ENCODE peak calls at places on chromosome 4, in seven cellular contexts. One of them, this sample, is unnamed.
A peak's percentile ranks its signal among the peaks of the same experiment; 100 is the strongest.

GRCh38 chr4:121462660-121463261 is 81.9 kb upstream of the QRFPR start:
- DNase-seq in Right ventricle myocardium superior: no peak
- DNase-seq in PC-3: peak; percentile 73
- DNase-seq in HCT116: peak; percentile 69
- DNase-seq in mesothelial cell of epicardium: no peak
- DNase-seq in mesendoderm: peak; percentile 95
- DNase-seq in progenitor cell of endocrine pancreas: no peak
- DNase-seq in this sample: peak; percentile 29

GRCh38 chr4:37670249-37670648 is 15.9 kb downstream of the RELL1 start:
- DNase-seq in Right ventricle myocardium superior: no peak
- DNase-seq in PC-3: peak; percentile 31
- DNase-seq in progenitor cell of endocrine pancreas: no peak
- DNase-seq in HCT116: no peak
- DNase-seq in mesothelial cell of epicardium: no peak
- DNase-seq in mesendoderm: no peak
- DNase-seq in this sample: no peak

GRCh38 chr4:122045533-122045932 is 93.7 kb upstream of the TRPC3 start:
- DNase-seq in mesendoderm: no peak
- DNase-seq in Right ventricle myocardium superior: no peak
- DNase-seq in progenitor cell of endocrine pancreas: no peak
- DNase-seq in PC-3: peak; percentile 97
- DNase-seq in HCT116: peak; percentile 62
- DNase-seq in mesothelial cell of epicardium: no peak
- DNase-seq in this sample: no peak

GRCh38 chr4:185096032-185096653 is 46.9 kb upstream of the SLC25A4 start:
- DNase-seq in PC-3: peak; percentile 55
- DNase-seq in mesothelial cell of epicardium: no peak
- DNase-seq in Right ventricle myocardium superior: no peak
- DNase-seq in progenitor cell of endocrine pancreas: no peak
- DNase-seq in HCT116: peak; percentile 34
- DNase-seq in mesendoderm: peak; percentile 50
- DNase-seq in this sample: no peak

GRCh38 chr4:85498068-85498733 is 23.3 kb downstream of the ARHGAP24 start:
- DNase-seq in Right ventricle myocardium superior: peak; percentile 63
- DNase-seq in progenitor cell of endocrine pancreas: no peak
- DNase-seq in HCT116: no peak
- DNase-seq in mesendoderm: no peak
- DNase-seq in mesothelial cell of epicardium: no peak
- DNase-seq in PC-3: peak; percentile 73
- DNase-seq in this sample: peak; percentile 60

GRCh38 chr4:185467101-185467500 is 4.4 kb downstream of the CCDC110 start:
- DNase-seq in Right ventricle myocardium superior: no peak
- DNase-seq in progenitor cell of endocrine pancreas: no peak
- DNase-seq in mesendoderm: no peak
- DNase-seq in mesothelial cell of epicardium: no peak
- DNase-seq in PC-3: no peak
- DNase-seq in HCT116: no peak
- DNase-seq in this sample: no peak

GRCh38 chr4:189804884-189805283 is 135.8 kb upstream of the FRG1 start:
- DNase-seq in PC-3: no peak
- DNase-seq in mesothelial cell of epicardium: no peak
- DNase-seq in mesendoderm: no peak
- DNase-seq in progenitor cell of endocrine pancreas: no peak
- DNase-seq in Right ventricle myocardium superior: peak; percentile 68
- DNase-seq in HCT116: no peak
- DNase-seq in this sample: no peak

GRCh38 chr4:77156533-77156911 is 485 bp upstream of the CCNG2 start:
- DNase-seq in Right ventricle myocardium superior: peak; percentile 92
- DNase-seq in mesendoderm: peak; percentile 100
- DNase-seq in mesothelial cell of epicardium: peak; percentile 91
- DNase-seq in HCT116: peak; percentile 100
- DNase-seq in PC-3: peak; percentile 97
- DNase-seq in progenitor cell of endocrine pancreas: peak; percentile 93
- DNase-seq in this sample: peak; percentile 99

GRCh38 chr4:142376204-142376603 is 469.9 kb downstream of the INPP4B start:
- DNase-seq in HCT116: no peak
- DNase-seq in Right ventricle myocardium superior: no peak
- DNase-seq in PC-3: no peak
- DNase-seq in progenitor cell of endocrine pancreas: no peak
- DNase-seq in mesendoderm: no peak
- DNase-seq in mesothelial cell of epicardium: no peak
- DNase-seq in this sample: no peak

GRCh38 chr4:168784786-168785461 is 225.1 kb downstream of the CBR4 start:
- DNase-seq in mesendoderm: peak; percentile 34
- DNase-seq in HCT116: no peak
- DNase-seq in progenitor cell of endocrine pancreas: no peak
- DNase-seq in PC-3: peak; percentile 10
- DNase-seq in Right ventricle myocardium superior: no peak
- DNase-seq in mesothelial cell of epicardium: no peak
- DNase-seq in this sample: peak; percentile 93

GRCh38 chr4:3134201-3134600 is 59.7 kb downstream of the HTT start:
- DNase-seq in HCT116: no peak
- DNase-seq in progenitor cell of endocrine pancreas: no peak
- DNase-seq in Right ventricle myocardium superior: no peak
- DNase-seq in PC-3: no peak
- DNase-seq in mesendoderm: no peak
- DNase-seq in mesothelial cell of epicardium: no peak
- DNase-seq in this sample: no peak

GRCh38 chr4:56283394-56283793 is 103.9 kb downstream of the AASDH start:
- DNase-seq in mesendoderm: no peak
- DNase-seq in PC-3: no peak
- DNase-seq in Right ventricle myocardium superior: no peak
- DNase-seq in mesothelial cell of epicardium: no peak
- DNase-seq in HCT116: no peak
- DNase-seq in progenitor cell of endocrine pancreas: no peak
- DNase-seq in this sample: no peak

GRCh38 chr4:177740563-177740962 is 298.3 kb upstream of the AGA start:
- DNase-seq in HCT116: no peak
- DNase-seq in mesendoderm: no peak
- DNase-seq in PC-3: peak; percentile 77
- DNase-seq in Right ventricle myocardium superior: no peak
- DNase-seq in progenitor cell of endocrine pancreas: no peak
- DNase-seq in mesothelial cell of epicardium: no peak
- DNase-seq in this sample: no peak

GRCh38 chr4:152536545-152537182 is 772 bp upstream of the FBXW7 start:
- DNase-seq in HCT116: peak; percentile 7
- DNase-seq in progenitor cell of endocrine pancreas: no peak
- DNase-seq in mesendoderm: no peak
- DNase-seq in PC-3: peak; percentile 39
- DNase-seq in mesothelial cell of epicardium: no peak
- DNase-seq in Right ventricle myocardium superior: no peak
- DNase-seq in this sample: no peak

GRCh38 chr4:19455850-19456602 is 795.7 kb upstream of the SLIT2 start:
- DNase-seq in HCT116: peak; percentile 24
- DNase-seq in PC-3: peak; percentile 55
- DNase-seq in mesothelial cell of epicardium: no peak
- DNase-seq in Right ventricle myocardium superior: no peak
- DNase-seq in mesendoderm: no peak
- DNase-seq in progenitor cell of endocrine pancreas: no peak
- DNase-seq in this sample: no peak

GRCh38 chr4:146143888-146144287 is 31.6 kb upstream of the LSM6 start:
- DNase-seq in progenitor cell of endocrine pancreas: no peak
- DNase-seq in PC-3: no peak
- DNase-seq in Right ventricle myocardium superior: no peak
- DNase-seq in mesendoderm: no peak
- DNase-seq in mesothelial cell of epicardium: no peak
- DNase-seq in HCT116: no peak
- DNase-seq in this sample: no peak

GRCh38 chr4:73978886-73979285 is 2.9 kb downstream of the PF4 start:
- DNase-seq in mesendoderm: no peak
- DNase-seq in progenitor cell of endocrine pancreas: no peak
- DNase-seq in Right ventricle myocardium superior: no peak
- DNase-seq in mesothelial cell of epicardium: no peak
- DNase-seq in HCT116: no peak
- DNase-seq in PC-3: peak; percentile 94
- DNase-seq in this sample: no peak

GRCh38 chr4:1414831-1415680 is 8.8 kb upstream of the NKX1-1 start:
- DNase-seq in mesendoderm: no peak
- DNase-seq in progenitor cell of endocrine pancreas: no peak
- DNase-seq in Right ventricle myocardium superior: peak; percentile 21
- DNase-seq in HCT116: no peak
- DNase-seq in PC-3: no peak
- DNase-seq in mesothelial cell of epicardium: no peak
- DNase-seq in this sample: no peak

GRCh38 chr4:159455675-159456235 is 352.9 kb downstream of the RAPGEF2 start:
- DNase-seq in PC-3: peak; percentile 66
- DNase-seq in mesothelial cell of epicardium: no peak
- DNase-seq in mesendoderm: peak; percentile 65
- DNase-seq in progenitor cell of endocrine pancreas: no peak
- DNase-seq in HCT116: peak; percentile 31
- DNase-seq in Right ventricle myocardium superior: no peak
- DNase-seq in this sample: no peak

GRCh38 chr4:123599920-123600394 is 203.4 kb downstream of the SPRY1 start:
- DNase-seq in mesothelial cell of epicardium: no peak
- DNase-seq in PC-3: no peak
- DNase-seq in mesendoderm: peak; percentile 93
- DNase-seq in HCT116: no peak
- DNase-seq in progenitor cell of endocrine pancreas: no peak
- DNase-seq in Right ventricle myocardium superior: peak; percentile 81
- DNase-seq in this sample: peak; percentile 84

GRCh38 chr4:1246901-1247810 is 1.8 kb downstream of the CTBP1 start:
- DNase-seq in Right ventricle myocardium superior: peak; percentile 41
- DNase-seq in progenitor cell of endocrine pancreas: peak; percentile 7
- DNase-seq in PC-3: no peak
- DNase-seq in HCT116: no peak
- DNase-seq in mesothelial cell of epicardium: no peak
- DNase-seq in mesendoderm: peak; percentile 13
- DNase-seq in this sample: no peak

GRCh38 chr4:38857354-38858096 is 908 bp upstream of the TLR6 start:
- DNase-seq in PC-3: peak; percentile 84
- DNase-seq in mesendoderm: peak; percentile 66
- DNase-seq in Right ventricle myocardium superior: no peak
- DNase-seq in progenitor cell of endocrine pancreas: no peak
- DNase-seq in HCT116: peak; percentile 92
- DNase-seq in mesothelial cell of epicardium: no peak
- DNase-seq in this sample: peak; percentile 73

GRCh38 chr4:38188631-38189101 is 228.5 kb downstream of the PTTG2 start:
- DNase-seq in PC-3: peak; percentile 96
- DNase-seq in mesothelial cell of epicardium: no peak
- DNase-seq in Right ventricle myocardium superior: no peak
- DNase-seq in progenitor cell of endocrine pancreas: no peak
- DNase-seq in mesendoderm: no peak
- DNase-seq in HCT116: peak; percentile 86
- DNase-seq in this sample: no peak

GRCh38 chr4:62531731-62532130 is 1331.6 kb downstream of the ADGRL3 start:
- DNase-seq in progenitor cell of endocrine pancreas: no peak
- DNase-seq in HCT116: no peak
- DNase-seq in Right ventricle myocardium superior: no peak
- DNase-seq in PC-3: no peak
- DNase-seq in mesendoderm: peak; percentile 93
- DNase-seq in mesothelial cell of epicardium: no peak
- DNase-seq in this sample: no peak

GRCh38 chr4:112604590-112604989 is 32.1 kb downstream of the ZGRF1 start:
- DNase-seq in mesothelial cell of epicardium: no peak
- DNase-seq in mesendoderm: peak; percentile 62
- DNase-seq in Right ventricle myocardium superior: no peak
- DNase-seq in PC-3: peak; percentile 55
- DNase-seq in progenitor cell of endocrine pancreas: peak; percentile 10
- DNase-seq in HCT116: peak; percentile 18
- DNase-seq in this sample: no peak

GRCh38 chr4:89000844-89001360 is 56.1 kb downstream of the FAM13A start:
- DNase-seq in mesendoderm: no peak
- DNase-seq in PC-3: peak; percentile 65
- DNase-seq in Right ventricle myocardium superior: no peak
- DNase-seq in mesothelial cell of epicardium: no peak
- DNase-seq in HCT116: no peak
- DNase-seq in progenitor cell of endocrine pancreas: no peak
- DNase-seq in this sample: no peak

GRCh38 chr4:112916868-112917267 is 132.6 kb upstream of the ANK2 start:
- DNase-seq in progenitor cell of endocrine pancreas: no peak
- DNase-seq in mesendoderm: peak; percentile 85
- DNase-seq in HCT116: no peak
- DNase-seq in Right ventricle myocardium superior: no peak
- DNase-seq in mesothelial cell of epicardium: no peak
- DNase-seq in PC-3: no peak
- DNase-seq in this sample: no peak

GRCh38 chr4:185115827-185116232 is 27.2 kb upstream of the SLC25A4 start:
- DNase-seq in HCT116: no peak
- DNase-seq in mesendoderm: peak; percentile 99
- DNase-seq in progenitor cell of endocrine pancreas: peak; percentile 20
- DNase-seq in PC-3: no peak
- DNase-seq in mesothelial cell of epicardium: peak; percentile 41
- DNase-seq in Right ventricle myocardium superior: peak; percentile 79
- DNase-seq in this sample: no peak

GRCh38 chr4:3685081-3685645 is 81.0 kb upstream of the ADRA2C start:
- DNase-seq in HCT116: no peak
- DNase-seq in PC-3: no peak
- DNase-seq in mesendoderm: no peak
- DNase-seq in progenitor cell of endocrine pancreas: no peak
- DNase-seq in mesothelial cell of epicardium: peak; percentile 14
- DNase-seq in Right ventricle myocardium superior: no peak
- DNase-seq in this sample: no peak

GRCh38 chr4:25088342-25088952 is 57.7 kb upstream of the LGI2 start:
- DNase-seq in PC-3: no peak
- DNase-seq in Right ventricle myocardium superior: peak; percentile 72
- DNase-seq in progenitor cell of endocrine pancreas: no peak
- DNase-seq in mesothelial cell of epicardium: no peak
- DNase-seq in HCT116: no peak
- DNase-seq in mesendoderm: no peak
- DNase-seq in this sample: no peak

GRCh38 chr4:157115613-157116340 is 39.8 kb downstream of the GLRB start:
- DNase-seq in progenitor cell of endocrine pancreas: no peak
- DNase-seq in HCT116: no peak
- DNase-seq in mesendoderm: peak; percentile 14
- DNase-seq in PC-3: peak; percentile 60
- DNase-seq in Right ventricle myocardium superior: no peak
- DNase-seq in mesothelial cell of epicardium: no peak
- DNase-seq in this sample: no peak

GRCh38 chr4:8176547-8177399 is 18.2 kb upstream of the ABLIM2 start:
- DNase-seq in mesothelial cell of epicardium: no peak
- DNase-seq in Right ventricle myocardium superior: peak; percentile 69
- DNase-seq in mesendoderm: peak; percentile 82
- DNase-seq in PC-3: peak; percentile 59
- DNase-seq in progenitor cell of endocrine pancreas: peak; percentile 44
- DNase-seq in HCT116: peak; percentile 19
- DNase-seq in this sample: no peak

GRCh38 chr4:6987566-6987920 is 55.6 kb upstream of the TADA2B start:
- DNase-seq in Right ventricle myocardium superior: no peak
- DNase-seq in mesendoderm: peak; percentile 82
- DNase-seq in progenitor cell of endocrine pancreas: no peak
- DNase-seq in PC-3: peak; percentile 4
- DNase-seq in mesothelial cell of epicardium: no peak
- DNase-seq in HCT116: no peak
- DNase-seq in this sample: no peak

GRCh38 chr4:37876156-37876555 is 14.7 kb upstream of the TBC1D1 start:
- DNase-seq in mesothelial cell of epicardium: no peak
- DNase-seq in HCT116: no peak
- DNase-seq in progenitor cell of endocrine pancreas: no peak
- DNase-seq in PC-3: no peak
- DNase-seq in mesendoderm: no peak
- DNase-seq in Right ventricle myocardium superior: no peak
- DNase-seq in this sample: no peak

GRCh38 chr4:56531149-56531770 is 25.7 kb downstream of the ARL9 start:
- DNase-seq in mesendoderm: no peak
- DNase-seq in mesothelial cell of epicardium: no peak
- DNase-seq in HCT116: no peak
- DNase-seq in Right ventricle myocardium superior: no peak
- DNase-seq in PC-3: no peak
- DNase-seq in progenitor cell of endocrine pancreas: no peak
- DNase-seq in this sample: no peak

GRCh38 chr4:153244969-153245368 is 40.7 kb downstream of the TRIM2 start:
- DNase-seq in progenitor cell of endocrine pancreas: no peak
- DNase-seq in Right ventricle myocardium superior: no peak
- DNase-seq in mesothelial cell of epicardium: no peak
- DNase-seq in HCT116: no peak
- DNase-seq in PC-3: no peak
- DNase-seq in mesendoderm: no peak
- DNase-seq in this sample: no peak

GRCh38 chr4:90357117-90357710 is 230.0 kb downstream of the CCSER1 start:
- DNase-seq in progenitor cell of endocrine pancreas: no peak
- DNase-seq in Right ventricle myocardium superior: no peak
- DNase-seq in PC-3: peak; percentile 58
- DNase-seq in HCT116: peak; percentile 74
- DNase-seq in mesothelial cell of epicardium: no peak
- DNase-seq in mesendoderm: peak; percentile 69
- DNase-seq in this sample: no peak

GRCh38 chr4:129094347-129094746 is 1.0 kb upstream of the SCLT1 start:
- DNase-seq in mesendoderm: no peak
- DNase-seq in progenitor cell of endocrine pancreas: no peak
- DNase-seq in HCT116: no peak
- DNase-seq in PC-3: no peak
- DNase-seq in mesothelial cell of epicardium: no peak
- DNase-seq in Right ventricle myocardium superior: no peak
- DNase-seq in this sample: no peak

This sample was measured in breast epithelium.